ENCODE peak calls at places on chromosome 17, in five cellular contexts. G is KBM-7, O is Peyer's patch, H is T-helper 2 cell, Q is fibroblast of villous mesenchyme. B is an unnamed sample.

GRCh38 chr17:44637066-44637465 is 19.2 kb upstream of the MEIOC start:
- DNase-seq in H (no peak), G (no peak), Q (no peak), O (no peak), B (no peak)

GRCh38 chr17:66949501-66949900 is 15.0 kb upstream of the CACNG4 start:
- DNase-seq in G (no peak), Q (peak; percentile 7), H (no peak), O (no peak), B (no peak)

GRCh38 chr17:57986841-57987581 is 1.0 kb downstream of the VEZF1 start:
- DNase-seq in Q (peak; percentile 79), O (peak; percentile 59), H (peak; percentile 33), G (peak; percentile 45), B (peak; percentile 64)

GRCh38 chr17:68248199-68248825 is 469 bp downstream of the AMZ2 start:
- DNase-seq in O (no peak), G (no peak), Q (peak; percentile 75), H (no peak), B (peak; percentile 61)

GRCh38 chr17:2624292-2624731 is 30.9 kb downstream of the PAFAH1B1 start:
- DNase-seq in H (no peak), G (peak; percentile 92), Q (no peak), O (no peak), B (no peak)

GRCh38 chr17:48044851-48045250 is 3.3 kb upstream of the NFE2L1 start:
- DNase-seq in H (no peak), Q (no peak), G (no peak), O (no peak), B (no peak)

GRCh38 chr17:16328997-16329396 is 24.3 kb downstream of the CENPV start:
- DNase-seq in H (no peak), G (no peak), Q (no peak), O (no peak), B (no peak)

GRCh38 chr17:42518755-42519545 is 17.1 kb upstream of the NAGLU start:
- DNase-seq in Q (peak; percentile 50), O (peak; percentile 84), H (no peak), G (no peak), B (peak; percentile 90)

GRCh38 chr17:43779145-43780125 is 658 bp upstream of the DUSP3 start:
- DNase-seq in Q (peak; percentile 52), H (no peak), O (no peak), G (peak; percentile 65), B (no peak)

B was measured in mucosa of descending colon.